ENCODE peak calls at places on chromosomes 1 and 21, in four cellular contexts. Z is glomerular endothelial cell; V is activated CD8-positive, alpha-beta memory T cell treated with anti-CD3 and anti-CD28 coated beads, Interleukin-2, amount 10 ng/mL, durations not matched to agents 7 days and 5 days; K is thoracic aorta. X is an unnamed sample.

GRCh38 chr1:229434641-229435051 is 752 bp upstream of the ACTA1 start:
- DNase-seq in Z (no peak), V (no peak), K (no peak), X (no peak)

GRCh38 chr1:113390871-113391642 is 742 bp downstream of the MAGI3 start:
- DNase-seq in Z (no peak), V (peak; percentile 69), K (no peak), X (peak; percentile 40)

GRCh38 chr1:178724386-178724733 is 684 bp upstream of the RALGPS2 start:
- DNase-seq in Z (no peak), V (no peak), K (no peak), X (no peak)

GRCh38 chr1:218171302-218171893 is 113.7 kb upstream of the RRP15 start:
- DNase-seq in Z (no peak), V (no peak), K (no peak), X (peak; percentile 55)

GRCh38 chr1:162215902-162216301 is 146.4 kb downstream of the NOS1AP start:
- DNase-seq in Z (no peak), V (no peak), K (no peak), X (no peak)

GRCh38 chr1:212700892-212701819 is 1.5 kb upstream of the BATF3 start:
- DNase-seq in Z (no peak), V (peak; percentile 60), K (no peak), X (peak; percentile 74)

GRCh38 chr1:67557731-67558448 is 127.1 kb upstream of the GADD45A start:
- DNase-seq in Z (no peak), V (no peak), K (no peak), X (no peak)

GRCh38 chr1:14580986-14581385 is 17.5 kb upstream of the KAZN start:
- DNase-seq in Z (no peak), V (no peak), K (no peak), X (no peak)

GRCh38 chr1:2180297-2181245 is 14.0 kb downstream of the FAAP20 start:
- DNase-seq in Z (no peak), V (no peak), K (no peak), X (peak; percentile 56)

GRCh38 chr1:192489748-192490147 is 85.8 kb upstream of the RGS1 start:
- DNase-seq in Z (peak; percentile 75), V (no peak), K (peak; percentile 31), X (peak; percentile 70)

GRCh38 chr1:32765561-32766327 is 51.4 kb downstream of the YARS1 start:
- DNase-seq in Z (no peak), V (no peak), K (no peak), X (no peak)

GRCh38 chr1:21012937-21013336 is 163.8 kb downstream of the EIF4G3 start:
- DNase-seq in Z (no peak), V (no peak), K (no peak), X (peak; percentile 15)

GRCh38 chr1:69252696-69253095 is 315.0 kb upstream of the LRRC7 start:
- DNase-seq in Z (no peak), V (no peak), K (no peak), X (no peak)

GRCh38 chr1:234841710-234842231 is 231.8 kb upstream of the IRF2BP2 start:
- DNase-seq in Z (no peak), V (no peak), K (no peak), X (no peak)

GRCh38 chr1:213951876-213952275 is 35.9 kb upstream of the PROX1 start:
- DNase-seq in Z (no peak), V (no peak), K (no peak), X (no peak)

GRCh38 chr21:27505516-27505915 is 538.6 kb upstream of the ADAMTS5 start:
- DNase-seq in Z (no peak), V (no peak), K (no peak), X (peak; percentile 92)

GRCh38 chr1:108045370-108045950 is 80.5 kb upstream of the VAV3 start:
- DNase-seq in Z (no peak), V (no peak), K (no peak), X (no peak)

GRCh38 chr21:32437729-32438128 is 25.2 kb downstream of the EVA1C start:
- DNase-seq in Z (no peak), V (no peak), K (no peak), X (no peak)

GRCh38 chr1:18805116-18805515 is 54.3 kb downstream of the TAS1R2 start:
- DNase-seq in Z (no peak), V (no peak), K (no peak), X (no peak)

GRCh38 chr1:154902920-154903566 is 33.0 kb upstream of the KCNN3 start:
- DNase-seq in Z (no peak), V (no peak), K (no peak), X (no peak)

GRCh38 chr1:107277022-107277421 is 136.2 kb downstream of the NTNG1 start:
- DNase-seq in Z (peak; percentile 29), V (no peak), K (no peak), X (peak; percentile 30)

GRCh38 chr1:48061162-48062136 is 64.3 kb upstream of the TRABD2B start:
- DNase-seq in Z (no peak), V (no peak), K (no peak), X (peak; percentile 31)

GRCh38 chr1:212668477-212668876 is 31.2 kb downstream of the BATF3 start:
- DNase-seq in Z (no peak), V (no peak), K (no peak), X (no peak)

GRCh38 chr1:41325801-41326200 is 35.4 kb upstream of the FOXO6 start:
- DNase-seq in Z (no peak), V (peak; percentile 25), K (no peak), X (peak; percentile 66)

GRCh38 chr1:217892750-217893149 is 261.6 kb downstream of the SPATA17 start:
- DNase-seq in Z (no peak), V (no peak), K (no peak), X (peak; percentile 21)

GRCh38 chr21:46077674-46078101 is 20.2 kb upstream of the COL6A2 start:
- DNase-seq in Z (no peak), V (peak; percentile 25), K (no peak), X (no peak)

GRCh38 chr1:156106624-156107488 is 7.7 kb upstream of the LMNA start:
- DNase-seq in Z (no peak), V (no peak), K (no peak), X (peak; percentile 58)

GRCh38 chr1:8889925-8890785 is 11.7 kb upstream of the ENO1 start:
- DNase-seq in Z (no peak), V (no peak), K (no peak), X (peak; percentile 94)

GRCh38 chr21:38766987-38767722 is 38.6 kb upstream of the ETS2 start:
- DNase-seq in Z (no peak), V (peak; percentile 84), K (no peak), X (no peak)

GRCh38 chr1:16387201-16388185 is 20.5 kb downstream of the SZRD1 start:
- DNase-seq in Z (no peak), V (no peak), K (no peak), X (no peak)

GRCh38 chr1:77889671-77890070 is 1.2 kb downstream of the NEXN start:
- DNase-seq in Z (peak; percentile 36), V (no peak), K (no peak), X (peak; percentile 86)

GRCh38 chr21:29725025-29725736 is 214.6 kb downstream of the GRIK1 start:
- DNase-seq in Z (no peak), V (no peak), K (no peak), X (no peak)

GRCh38 chr1:204971700-204972336 is 71.2 kb upstream of the CNTN2 start:
- DNase-seq in Z (peak; percentile 37), V (no peak), K (no peak), X (peak; percentile 78)

GRCh38 chr1:225146478-225146877 is 217.0 kb downstream of the DNAH14 start:
- DNase-seq in Z (no peak), V (no peak), K (no peak), X (no peak)

GRCh38 chr1:100443739-100444571 is 91.6 kb downstream of the CDC14A start:
- DNase-seq in Z (peak; percentile 52), V (peak; percentile 60), K (no peak), X (peak; percentile 43)

GRCh38 chr1:227945891-227946623 is 1.7 kb downstream of the WNT9A start:
- DNase-seq in Z (peak; percentile 22), V (peak; percentile 37), K (no peak), X (peak; percentile 61)

GRCh38 chr1:9207086-9207485 is 27.5 kb upstream of the H6PD start:
- DNase-seq in Z (no peak), V (no peak), K (no peak), X (peak; percentile 91)

GRCh38 chr21:45574691-45575090 is 32.5 kb upstream of the SLC19A1 start:
- DNase-seq in Z (no peak), V (no peak), K (no peak), X (no peak)

GRCh38 chr1:21884456-21885235 is 52.5 kb downstream of the HSPG2 start:
- DNase-seq in Z (no peak), V (no peak), K (no peak), X (no peak)

GRCh38 chr1:86552376-86552775 is 5.5 kb downstream of the CLCA4 start:
- DNase-seq in Z (no peak), V (no peak), K (no peak), X (no peak)